ENCODE peak calls at places on chromosome 14, in five cellular contexts. G, N, L, A and D are unnamed samples.
A peak's percentile ranks its signal among the peaks of the same experiment; 100 is the strongest.

GRCh38 chr14:72941286-72941985 is 15.2 kb downstream of the DCAF4 start:
- DNase-seq in G (peak; percentile 13), N (no peak), L (no peak), A (no peak), D (no peak)

GRCh38 chr14:91977909-91978308 is 30.4 kb upstream of the FBLN5 start:
- DNase-seq in G (no peak), N (no peak), L (no peak), A (no peak), D (no peak)

GRCh38 chr14:60485600-60486251 is at the start of gene C14orf39:
- DNase-seq in G (peak; percentile 57), N (peak; percentile 78), L (no peak), A (peak; percentile 66), D (no peak)

GRCh38 chr14:21024668-21025373 is at the start of gene NDRG2:
- DNase-seq in G (peak; percentile 89), N (peak; percentile 89), L (peak; percentile 49), A (peak; percentile 91), D (no peak)

GRCh38 chr14:101719045-101719645 is 42.4 kb upstream of the PPP2R5C start:
- DNase-seq in G (no peak), N (no peak), L (no peak), A (no peak), D (no peak)

GRCh38 chr14:91573894-91574837 is 64.1 kb upstream of the PPP4R3A start:
- DNase-seq in G (peak; percentile 88), N (peak; percentile 62), L (peak; percentile 43), A (peak; percentile 87), D (peak; percentile 60)

GRCh38 chr14:52315355-52315718 is 1.2 kb downstream of the PTGER2 start:
- DNase-seq in G (no peak), N (peak; percentile 23), L (no peak), A (no peak), D (no peak)

GRCh38 chr14:60594077-60594476 is 55.2 kb downstream of the SIX1 start:
- DNase-seq in G (no peak), N (no peak), L (no peak), A (no peak), D (no peak)

GRCh38 chr14:72443991-72444431 is 449.9 kb downstream of the DPF3 start:
- DNase-seq in G (no peak), N (no peak), L (no peak), A (no peak), D (no peak)

GRCh38 chr14:47447076-47447475 is 228.3 kb downstream of the MDGA2 start:
- DNase-seq in G (no peak), N (no peak), L (no peak), A (no peak), D (no peak)

GRCh38 chr14:72590577-72590976 is 303.3 kb downstream of the DPF3 start:
- DNase-seq in G (no peak), N (no peak), L (no peak), A (no peak), D (no peak)

GRCh38 chr14:38291681-38292459 is 36.0 kb upstream of the CLEC14A start:
- DNase-seq in G (no peak), N (no peak), L (no peak), A (no peak), D (no peak)

GRCh38 chr14:69281450-69282169 is 21.7 kb downstream of the GALNT16 start:
- DNase-seq in G (peak; percentile 13), N (no peak), L (no peak), A (no peak), D (no peak)

GRCh38 chr14:72926292-72927028 is at the start of gene DCAF4:
- DNase-seq in G (peak; percentile 98), N (peak; percentile 98), L (peak; percentile 98), A (peak; percentile 94), D (peak; percentile 96)

GRCh38 chr14:53542692-53543091 is 389.6 kb upstream of the DDHD1 start:
- DNase-seq in G (no peak), N (no peak), L (no peak), A (no peak), D (peak; percentile 44)

DNA sequence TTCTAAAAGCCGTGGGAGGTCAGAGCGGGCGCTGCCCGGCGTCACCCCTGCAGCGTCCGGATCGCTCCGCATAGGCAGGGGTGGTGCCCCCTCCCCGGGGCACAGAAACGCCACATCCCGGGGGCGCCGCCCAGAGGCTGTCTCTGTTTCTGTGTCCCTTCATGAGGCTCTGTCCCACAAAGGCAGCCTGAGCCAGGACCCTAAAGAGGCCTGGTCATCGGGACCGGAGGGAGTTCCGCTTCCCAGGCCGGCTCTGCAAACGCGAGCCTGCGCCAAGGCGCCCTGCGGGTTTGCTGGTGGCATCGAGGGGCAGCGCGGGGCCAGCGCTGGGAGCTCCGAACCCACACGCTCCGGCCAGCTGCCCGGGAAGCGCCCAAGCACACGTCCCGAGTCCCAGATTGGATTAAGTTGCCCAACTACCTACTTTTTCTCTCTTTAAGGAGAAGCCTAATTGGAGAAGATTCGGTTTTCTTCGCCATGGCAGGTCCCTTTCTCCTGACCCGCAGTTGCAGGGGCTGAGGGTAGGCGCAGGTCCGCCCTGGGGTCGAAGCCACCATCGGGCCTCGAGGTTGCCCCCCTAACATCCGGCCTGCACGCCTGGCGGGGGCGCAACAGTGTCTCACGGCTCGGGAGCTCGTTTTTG is 421.7 kb downstream of the VRK1 start:
- DNase-seq in G (no peak), N (peak; percentile 79), L (no peak), A (peak; percentile 76), D (no peak)
- H3K4me3 ChIP-seq in G (no peak overlapping the region), N (peak overlapping the region; percentile 56), L (peak overlapping the region; percentile 42), A (peak overlapping the region; percentile 13), D (no peak overlapping the region)

DNA sequence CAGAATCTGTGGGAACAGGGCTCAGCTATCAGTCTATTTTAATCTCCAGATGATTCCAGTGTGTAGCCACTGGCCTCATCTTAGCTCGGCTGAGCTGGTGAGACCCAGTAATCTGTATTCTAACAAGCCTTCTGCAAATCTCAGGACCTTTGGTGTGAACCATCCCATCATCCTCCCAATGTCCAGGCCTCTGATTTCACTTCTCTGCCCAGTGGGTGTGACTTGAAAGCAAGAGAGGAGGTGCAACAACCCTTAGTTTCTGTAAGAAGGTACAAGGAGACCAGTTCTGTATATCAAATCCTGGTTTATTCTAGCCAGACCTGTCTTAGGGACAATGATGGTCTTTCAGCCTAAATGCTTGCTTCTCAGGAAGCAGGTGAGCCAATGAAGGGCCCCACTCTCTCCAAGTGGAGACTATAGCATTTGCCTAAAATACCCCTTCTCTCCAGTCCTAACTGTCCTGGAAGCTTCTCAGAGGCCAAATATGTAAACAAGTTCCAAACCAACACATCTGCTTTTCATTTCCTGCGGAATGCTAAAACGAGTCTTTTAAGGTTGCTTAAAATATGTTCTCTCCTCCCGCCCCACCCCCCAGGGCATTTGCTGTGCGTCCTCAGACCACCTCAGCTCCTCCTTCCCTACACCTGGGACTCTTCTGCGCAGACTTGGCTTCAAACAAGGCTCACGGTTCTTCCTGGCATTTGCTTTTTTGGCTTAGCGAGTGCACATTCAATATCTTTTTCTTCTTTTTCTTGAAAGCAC is 78.4 kb upstream of the FUT8 start:
- DNase-seq in G (no peak), N (no peak), L (no peak), A (no peak), D (no peak)
- H3K4me3 ChIP-seq in G (no peak overlapping the region), N (no peak overlapping the region), L (no peak overlapping the region), A (no peak overlapping the region), D (peak overlapping the region; percentile 23)

GRCh38 chr14:36519431-36520321 is at the start of gene NKX2-1:
- DNase-seq in G (no peak), N (peak; percentile 61), L (peak; percentile 43), A (peak; percentile 85), D (no peak)

GRCh38 chr14:36521598-36522345 is 1.7 kb upstream of the NKX2-1 start:
- DNase-seq in G (no peak), N (peak; percentile 77), L (no peak), A (peak; percentile 83), D (no peak)

GRCh38 chr14:36522347-36522971 is 2.4 kb upstream of the NKX2-1 start:
- DNase-seq in G (no peak), N (peak; percentile 54), L (no peak), A (peak; percentile 67), D (no peak)

GRCh38 chr14:36518586-36519430 is 1.2 kb downstream of the NKX2-1 start:
- DNase-seq in G (no peak), N (peak; percentile 60), L (no peak), A (peak; percentile 74), D (no peak)

DNA sequence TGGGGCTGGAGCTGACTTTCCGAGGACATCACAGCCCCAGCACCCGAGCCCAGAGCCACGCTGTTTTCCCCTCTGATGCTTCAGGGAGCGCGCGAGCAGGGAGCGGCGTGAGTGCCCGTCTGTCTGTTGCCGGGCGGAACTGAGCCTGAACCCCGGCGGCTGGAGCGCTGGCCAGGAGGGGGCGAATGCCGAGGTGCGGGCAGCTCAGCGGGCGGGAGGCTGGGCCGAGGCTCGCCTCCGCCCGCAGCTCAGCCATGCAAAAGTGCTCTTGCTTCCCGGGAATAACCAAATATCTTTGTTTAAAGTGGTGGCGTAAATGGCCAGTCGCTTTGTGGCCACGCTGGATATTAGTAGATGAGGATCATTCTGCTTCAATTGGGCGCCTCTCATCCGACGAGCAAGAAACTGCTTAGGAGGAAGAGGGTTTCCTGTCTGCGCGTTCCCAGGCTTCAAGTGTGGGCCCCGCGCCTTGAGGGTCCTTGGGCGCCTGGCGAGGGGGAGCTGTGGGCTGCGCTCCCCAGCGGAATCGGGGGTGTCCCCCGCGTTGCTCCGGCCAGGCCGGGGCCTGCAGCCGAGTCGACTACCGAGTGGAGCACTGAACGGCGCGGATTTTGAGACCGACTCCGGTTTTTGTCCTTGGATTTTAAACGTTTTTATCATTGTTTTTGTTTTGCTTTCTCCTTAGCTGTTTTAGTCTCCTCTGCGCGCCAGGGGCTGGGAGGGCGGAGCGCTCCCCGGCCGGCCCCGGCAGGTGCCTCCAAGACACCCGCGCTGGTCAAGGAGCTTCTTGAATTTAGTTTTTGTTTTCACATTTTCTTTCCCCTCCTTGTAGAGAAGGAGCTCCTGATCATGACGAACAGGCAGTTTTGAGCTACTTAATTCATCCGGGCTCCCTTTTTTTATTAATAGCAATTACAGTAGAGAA is 831 bp upstream of the NKX2-1 start:
- DNase-seq in G (no peak), N (peak; percentile 84), L (peak; percentile 64), A (peak; percentile 84), D (peak; percentile 52)
- H3K4me3 ChIP-seq in G (peak overlapping the region; percentile 4), N (peak overlapping the region; percentile 5), L (peak overlapping the region; percentile 54), A (peak overlapping the region; percentile 38), D (peak overlapping the region; percentile 40)

GRCh38 chr14:76589246-76589645 is 172.0 kb upstream of the VASH1 start:
- DNase-seq in G (no peak), N (no peak), L (no peak), A (no peak), D (no peak)

GRCh38 chr14:76595266-76595665 is 166.0 kb upstream of the VASH1 start:
- DNase-seq in G (no peak), N (no peak), L (no peak), A (no peak), D (no peak)

DNA sequence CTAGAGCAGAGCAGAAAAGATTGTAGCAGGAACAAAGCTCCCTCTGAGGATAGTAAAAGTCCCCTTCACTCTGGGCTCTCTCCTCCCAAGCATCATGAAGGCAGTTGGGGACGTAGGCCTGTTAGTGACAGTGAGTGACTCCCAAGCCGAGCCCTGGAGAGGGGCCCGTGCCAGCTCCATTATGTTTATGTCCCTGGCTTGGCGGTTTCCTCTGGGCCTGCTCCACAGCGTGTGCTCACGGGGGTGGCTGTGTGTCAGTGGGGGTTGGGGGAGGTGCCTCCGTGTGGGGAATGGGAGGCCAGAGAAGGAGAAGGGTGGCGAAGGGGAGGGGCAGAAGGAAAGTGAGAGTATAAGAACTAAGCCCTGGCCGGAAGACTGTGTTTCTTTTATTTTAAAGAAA is 170.0 kb upstream of the VASH1 start:
- DNase-seq in G (no peak), N (peak; percentile 52), L (no peak), A (no peak), D (no peak)
- H3K4me3 ChIP-seq in G (no peak overlapping the region), N (no peak overlapping the region), L (no peak overlapping the region), A (no peak overlapping the region), D (no peak overlapping the region)

DNA sequence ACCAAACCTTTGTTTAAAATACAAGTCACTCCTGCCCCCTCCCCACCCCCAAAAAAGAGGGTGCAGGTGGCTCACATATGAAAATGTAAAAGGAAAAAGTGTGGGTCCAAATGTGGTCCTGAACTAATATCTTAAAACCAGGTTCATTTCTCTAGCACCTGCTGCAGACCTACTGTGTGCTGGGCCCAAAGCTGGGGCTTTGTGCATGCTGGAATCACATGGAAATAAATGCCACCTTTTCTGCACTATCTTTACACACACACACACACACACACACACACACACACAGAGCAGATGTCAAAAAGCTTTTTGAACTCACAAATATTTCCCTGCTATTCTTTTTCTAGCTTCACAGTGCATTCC is 3.2 kb upstream of the BCL11B start:
- DNase-seq in G (no peak), N (no peak), L (no peak), A (no peak), D (no peak)
- H3K4me3 ChIP-seq in G (no peak overlapping the region), N (no peak overlapping the region), L (peak overlapping the region; percentile 83), A (no peak overlapping the region), D (no peak overlapping the region)